ENCODE peak calls at places on chromosomes 2 and 18, in nine cellular contexts. A is H1, D is endothelial cell of umbilical vein, T is A549, U is HCT116, J is WTC11, B is K562, C is SK-N-SH, I is HepG2. P is an unnamed sample.

GRCh38 chr18:52387246-52387645 is 47.2 kb downstream of the DCC start:
- DNase-seq in A (no peak), D (no peak), T (no peak), U (no peak), J (no peak), B (no peak), C (no peak), I (no peak), P (no peak)

GRCh38 chr2:190718652-190719526 is 70.0 kb downstream of the NAB1 start:
- DNase-seq in A (no peak), D (peak), T (peak), U (peak), J (no peak), B (no peak), C (peak), I (peak), P (peak)

GRCh38 chr2:71291398-71291797 is 40.2 kb upstream of the ZNF638 start:
- DNase-seq in A (no peak), D (no peak), T (no peak), U (no peak), J (no peak), B (no peak), C (no peak), I (no peak), P (no peak)

GRCh38 chr2:67234443-67234842 is 162.7 kb upstream of the ETAA1 start:
- DNase-seq in A (no peak), D (peak), T (peak), U (no peak), J (no peak), B (no peak), C (no peak), I (no peak), P (peak)

GRCh38 chr2:179701524-179702110 is 159.8 kb downstream of the ZNF385B start:
- DNase-seq in A (no peak), D (no peak), T (no peak), U (no peak), J (no peak), B (no peak), C (no peak), I (no peak), P (no peak)

GRCh38 chr2:30776831-30777652 is 30.2 kb downstream of the CAPN13 start:
- DNase-seq in A (peak), D (no peak), T (no peak), U (no peak), J (no peak), B (no peak), C (no peak), I (no peak), P (no peak)

GRCh38 chr2:156470975-156471583 is 34.9 kb downstream of the GPD2 start:
- DNase-seq in A (no peak), D (peak), T (no peak), U (no peak), J (no peak), B (no peak), C (no peak), I (no peak), P (peak)

GRCh38 chr2:151097930-151098329 is 163.7 kb downstream of the RBM43 start:
- DNase-seq in A (no peak), D (no peak), T (no peak), U (no peak), J (no peak), B (no peak), C (no peak), I (no peak), P (no peak)

GRCh38 chr18:13455960-13456471 is 237.5 kb downstream of the LDLRAD4 start:
- DNase-seq in A (no peak), D (no peak), T (no peak), U (no peak), J (no peak), B (no peak), C (no peak), I (no peak), P (no peak)

GRCh38 chr2:200814276-200814815 is 2.6 kb downstream of the BZW1 start:
- DNase-seq in A (no peak), D (no peak), T (no peak), U (no peak), J (no peak), B (no peak), C (no peak), I (no peak), P (no peak)

GRCh38 chr2:112803691-112804521 is 19.6 kb upstream of the IL1A start:
- DNase-seq in A (no peak), D (no peak), T (peak), U (no peak), J (no peak), B (peak), C (no peak), I (peak), P (no peak)

GRCh38 chr2:8882094-8882493 is 44.7 kb upstream of the KIDINS220 start:
- DNase-seq in A (peak), D (no peak), T (peak), U (peak), J (peak), B (no peak), C (peak), I (peak), P (peak)

GRCh38 chr18:49819071-49819662 is 5.8 kb upstream of the ACAA2 start:
- DNase-seq in A (no peak), D (no peak), T (no peak), U (no peak), J (no peak), B (no peak), C (no peak), I (no peak), P (no peak)

GRCh38 chr2:199922856-199923255 is 11.8 kb downstream of the C2orf69 start:
- DNase-seq in A (no peak), D (no peak), T (peak), U (no peak), J (no peak), B (peak), C (peak), I (no peak), P (peak)

GRCh38 chr18:74114206-74114605 is 33.4 kb downstream of the FBXO15 start:
- DNase-seq in A (no peak), D (no peak), T (no peak), U (no peak), J (no peak), B (no peak), C (no peak), I (no peak), P (no peak)

GRCh38 chr2:100291152-100291970 is 30.9 kb downstream of the LONRF2 start:
- DNase-seq in A (no peak), D (peak), T (peak), U (peak), J (no peak), B (peak), C (peak), I (peak), P (peak)

GRCh38 chr18:78160961-78161656 is 818.5 kb upstream of the SALL3 start:
- DNase-seq in A (no peak), D (no peak), T (no peak), U (no peak), J (no peak), B (no peak), C (no peak), I (no peak), P (no peak)

GRCh38 chr2:235596272-235596671 is 102.4 kb downstream of the AGAP1 start:
- DNase-seq in A (no peak), D (no peak), T (no peak), U (no peak), J (no peak), B (no peak), C (no peak), I (no peak), P (no peak)

DNA sequence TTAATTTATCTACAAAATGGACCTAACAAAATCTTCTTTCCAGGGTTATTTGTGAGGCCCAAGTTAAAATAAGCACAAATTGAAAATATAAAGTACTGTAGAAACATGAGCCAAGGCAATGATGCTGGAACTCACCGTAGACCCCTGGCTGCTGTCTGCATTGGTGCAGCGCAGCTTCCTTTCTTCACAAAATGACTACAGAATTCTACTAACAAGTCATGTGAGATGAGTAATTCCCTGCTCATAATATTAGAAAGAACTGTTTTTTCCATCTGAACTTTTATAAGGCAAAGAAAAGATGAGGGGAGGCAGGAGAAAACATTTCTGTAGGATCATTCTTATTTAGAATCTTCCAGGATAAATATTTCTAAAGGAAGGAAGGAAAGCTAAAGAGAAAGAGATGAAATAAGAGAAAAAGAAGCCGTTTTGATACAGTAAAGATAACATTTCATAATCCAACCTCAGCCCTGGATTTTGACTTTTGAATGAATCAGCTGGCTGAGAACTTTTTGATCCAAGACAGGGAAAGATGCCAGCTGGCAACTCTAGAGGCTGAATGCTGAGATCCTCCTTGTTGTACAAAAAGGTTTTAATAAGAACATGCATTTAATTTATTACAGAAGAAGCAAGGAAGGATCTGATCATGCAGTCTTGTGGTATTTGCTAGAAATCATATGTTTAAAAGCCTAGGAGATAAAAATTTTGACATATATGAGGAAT is 183.9 kb upstream of the KLHL14 start:
- DNase-seq in A (no peak), D (peak), T (no peak), U (no peak), J (no peak), B (no peak), C (peak), I (no peak), P (no peak)
- TF ChIP-seq MAX in A (no peak), D (no peak), T (no peak), U (no peak), J (no peak), B (no peak), C (no peak), I (no peak), P (no peak)

GRCh38 chr18:9619056-9619455 is 4.7 kb upstream of the PPP4R1 start:
- DNase-seq in A (no peak), D (no peak), T (no peak), U (no peak), J (no peak), B (no peak), C (no peak), I (no peak), P (no peak)

GRCh38 chr18:9615280-9615797 is 980 bp upstream of the PPP4R1 start:
- DNase-seq in A (no peak), D (no peak), T (peak), U (no peak), J (no peak), B (no peak), C (no peak), I (no peak), P (peak)

GRCh38 chr18:9614401-9615279 is at the start of gene PPP4R1:
- DNase-seq in A (peak), D (peak), T (peak), U (no peak), J (peak), B (peak), C (peak), I (peak), P (peak)

GRCh38 chr18:9615973-9616559 is 1.7 kb upstream of the PPP4R1 start:
- DNase-seq in A (no peak), D (no peak), T (no peak), U (no peak), J (no peak), B (no peak), C (no peak), I (no peak), P (peak)

GRCh38 chr18:9617006-9617542 is 2.7 kb upstream of the PPP4R1 start:
- DNase-seq in A (no peak), D (peak), T (no peak), U (no peak), J (no peak), B (no peak), C (no peak), I (no peak), P (peak)
- TF ChIP-seq MAX in A (no peak), D (no peak), T (no peak), U (no peak), J (no peak), B (no peak), C (no peak), I (no peak), P (no peak)

GRCh38 chr18:7116001-7116831 is 1.4 kb downstream of the LAMA1 start:
- DNase-seq in A (peak), D (no peak), T (no peak), U (no peak), J (peak), B (no peak), C (peak), I (no peak), P (no peak)

GRCh38 chr18:7122376-7122775 is 4.8 kb upstream of the LAMA1 start:
- DNase-seq in A (no peak), D (no peak), T (no peak), U (no peak), J (no peak), B (no peak), C (no peak), I (no peak), P (no peak)

GRCh38 chr18:7116832-7117389 is 686 bp downstream of the LAMA1 start:
- DNase-seq in A (peak), D (no peak), T (no peak), U (no peak), J (peak), B (no peak), C (peak), I (no peak), P (no peak)

DNA sequence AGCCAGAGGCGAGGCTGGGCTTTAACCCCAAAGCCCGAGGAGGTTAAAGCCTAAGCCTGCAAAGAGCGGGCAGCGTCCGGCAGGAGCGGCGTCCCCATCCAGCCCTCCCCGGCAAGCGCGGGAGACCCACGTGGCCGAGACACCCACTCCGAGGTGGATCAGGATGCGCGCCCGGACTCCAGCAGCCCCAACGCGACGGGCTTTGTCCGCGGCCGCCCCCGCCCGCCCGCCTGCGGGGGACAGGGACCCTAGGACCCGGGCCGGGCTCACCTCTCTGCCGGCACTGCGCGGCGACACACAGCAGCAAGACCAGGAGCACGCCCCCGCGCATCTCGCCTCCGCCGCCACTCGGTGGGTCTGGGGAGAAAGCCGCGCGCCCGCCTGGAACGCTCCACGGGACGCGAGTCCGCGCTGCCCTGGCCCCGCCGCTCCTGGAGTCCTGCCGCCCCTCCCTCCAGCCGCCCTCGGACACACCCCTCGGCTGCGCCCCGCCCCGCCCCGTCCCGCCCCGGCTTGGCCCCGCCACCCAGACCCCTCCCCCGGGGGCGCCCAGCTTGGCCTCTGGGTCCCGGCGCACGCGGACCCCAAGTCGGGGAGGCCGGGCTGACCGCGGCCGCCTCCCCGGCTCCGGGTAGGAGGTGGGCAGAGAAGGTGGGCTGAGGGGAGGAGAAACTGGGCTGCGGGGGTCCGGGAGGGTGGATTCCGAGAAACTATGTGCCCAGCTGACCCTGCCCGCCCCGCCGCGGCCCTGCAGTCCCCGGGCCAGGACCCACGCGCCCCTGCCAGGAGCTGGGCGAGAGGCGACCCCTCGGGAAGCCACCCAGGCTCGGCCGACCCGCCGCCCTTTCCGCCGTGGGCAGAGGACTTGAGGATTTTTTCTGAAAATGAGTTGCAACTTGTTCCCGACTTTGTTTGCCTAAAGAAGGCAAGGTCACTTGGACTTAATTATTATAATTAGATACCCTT is at the start of gene LAMA1:
- DNase-seq in A (peak), D (no peak), T (no peak), U (no peak), J (peak), B (no peak), C (peak), I (no peak), P (no peak)
- TF ChIP-seq MAX in A (peak), D (no peak), T (no peak), U (no peak), J (peak), B (no peak), C (no peak), I (no peak), P (no peak)

GRCh38 chr2:232351686-232352510 is 26.7 kb upstream of the ALPP start:
- DNase-seq in A (peak), D (no peak), T (no peak), U (no peak), J (peak), B (no peak), C (no peak), I (no peak), P (no peak)

GRCh38 chr2:232350804-232351685 is 27.5 kb upstream of the ALPP start:
- DNase-seq in A (peak), D (no peak), T (no peak), U (no peak), J (peak), B (no peak), C (no peak), I (no peak), P (no peak)

GRCh38 chr2:232349546-232349945 is 29.0 kb upstream of the ALPP start:
- DNase-seq in A (peak), D (no peak), T (no peak), U (no peak), J (peak), B (no peak), C (no peak), I (no peak), P (no peak)

GRCh38 chr2:232348936-232349335 is 29.6 kb upstream of the ALPP start:
- DNase-seq in A (peak), D (no peak), T (peak), U (peak), J (peak), B (no peak), C (no peak), I (no peak), P (peak)

GRCh38 chr2:232349946-232350635 is 28.5 kb upstream of the ALPP start:
- DNase-seq in A (peak), D (no peak), T (no peak), U (no peak), J (peak), B (no peak), C (no peak), I (no peak), P (no peak)
- TF ChIP-seq MAX in A (no peak), D (no peak), T (no peak), U (no peak), J (no peak), B (no peak), C (no peak), I (no peak), P (no peak)

DNA sequence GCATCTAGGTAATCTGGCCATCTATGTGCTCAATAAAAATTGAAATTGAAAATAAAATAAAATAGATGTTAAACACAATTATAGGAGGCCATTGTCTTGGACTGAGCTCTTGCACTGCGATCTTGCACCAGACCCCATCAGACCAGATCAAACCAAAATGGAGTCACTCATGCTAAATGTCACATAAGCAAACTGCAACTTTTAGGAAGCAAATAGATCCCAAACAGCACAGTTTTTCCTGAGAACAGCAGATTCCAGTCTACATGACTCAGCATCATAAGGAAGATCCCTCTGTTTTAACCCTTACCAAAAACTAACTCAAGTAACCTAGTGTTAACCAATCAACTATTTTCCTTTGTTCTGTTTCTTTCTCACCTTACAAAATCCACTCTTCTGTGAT is 57.7 kb upstream of the LRP1B start:
- DNase-seq in A (no peak), D (no peak), T (no peak), U (no peak), J (no peak), B (no peak), C (no peak), I (no peak), P (no peak)
- TF ChIP-seq MAX in A (no peak), D (no peak), T (no peak), U (no peak), J (no peak), B (no peak), C (no peak), I (no peak), P (no peak)

DNA sequence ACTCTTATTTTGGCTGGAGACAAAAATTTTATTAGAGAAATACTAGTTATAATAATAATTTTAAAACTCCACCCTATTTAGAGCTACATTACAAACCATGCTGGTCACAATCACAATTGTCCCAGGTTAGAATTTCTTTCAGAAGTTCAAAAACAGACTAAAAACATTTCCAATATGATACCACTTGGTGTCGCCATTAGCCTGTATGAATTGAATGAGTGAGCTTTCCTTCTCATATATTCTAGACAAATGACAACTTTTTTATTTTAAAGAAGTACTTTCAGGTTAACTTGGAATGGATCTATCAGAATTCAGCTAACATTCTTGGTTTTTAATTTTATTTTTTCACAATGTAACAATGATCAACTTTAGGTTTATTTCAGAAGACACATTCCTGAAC is 48.0 kb downstream of the SERPINB8 start:
- DNase-seq in A (no peak), D (peak), T (peak), U (peak), J (no peak), B (no peak), C (no peak), I (peak), P (peak)
- TF ChIP-seq MAX in A (no peak), D (no peak), T (no peak), U (no peak), J (no peak), B (no peak), C (no peak), I (no peak), P (no peak)

GRCh38 chr18:3794537-3795348 is 344.8 kb downstream of the TGIF1 start:
- DNase-seq in A (no peak), D (peak), T (peak), U (no peak), J (no peak), B (peak), C (no peak), I (no peak), P (no peak)

GRCh38 chr18:3796434-3796833 is 346.5 kb downstream of the TGIF1 start:
- DNase-seq in A (no peak), D (no peak), T (no peak), U (no peak), J (no peak), B (no peak), C (no peak), I (no peak), P (no peak)

GRCh38 chr18:3793545-3793944 is 343.6 kb downstream of the TGIF1 start:
- DNase-seq in A (no peak), D (peak), T (no peak), U (no peak), J (no peak), B (no peak), C (no peak), I (no peak), P (no peak)

GRCh38 chr18:3799515-3799914 is 349.5 kb downstream of the TGIF1 start:
- DNase-seq in A (no peak), D (no peak), T (no peak), U (no peak), J (no peak), B (no peak), C (no peak), I (no peak), P (no peak)

GRCh38 chr18:3798032-3798431 is 348.1 kb downstream of the TGIF1 start:
- DNase-seq in A (no peak), D (no peak), T (no peak), U (no peak), J (no peak), B (no peak), C (no peak), I (no peak), P (no peak)
- TF ChIP-seq MAX in A (no peak), D (no peak), T (no peak), U (no peak), J (no peak), B (no peak), C (no peak), I (no peak), P (no peak)

P was measured in NB4.